ENCODE peak calls at places on chromosomes 13 and 19, in eight cellular contexts. One of them, this sample, is unnamed.

GRCh38 chr19:5585461-5586299 is 17.9 kb upstream of the TINCR start:
- DNase-seq in lower lobe of right lung: no peak
- DNase-seq in kidney epithelial cell: no peak
- DNase-seq in AG10803: no peak
- DNase-seq in pancreas: peak
- DNase-seq in suprapubic skin: no peak
- DNase-seq in fibroblast of pulmonary artery: no peak
- DNase-seq in PC-9: no peak
- DNase-seq in this sample: peak

GRCh38 chr19:2215281-2215751 is 20.8 kb downstream of the PLEKHJ1 start:
- DNase-seq in lower lobe of right lung: no peak
- DNase-seq in kidney epithelial cell: no peak
- DNase-seq in AG10803: no peak
- DNase-seq in pancreas: no peak
- DNase-seq in suprapubic skin: no peak
- DNase-seq in fibroblast of pulmonary artery: no peak
- DNase-seq in PC-9: no peak
- DNase-seq in this sample: peak

GRCh38 chr19:33447336-33448158 is 74.0 kb downstream of the CEBPG start:
- DNase-seq in lower lobe of right lung: peak
- DNase-seq in kidney epithelial cell: no peak
- DNase-seq in AG10803: no peak
- DNase-seq in pancreas: no peak
- DNase-seq in suprapubic skin: peak
- DNase-seq in fibroblast of pulmonary artery: no peak
- DNase-seq in PC-9: no peak
- DNase-seq in this sample: no peak

GRCh38 chr19:53389591-53390377 is 5.2 kb upstream of the ZNF765 start:
- DNase-seq in lower lobe of right lung: no peak
- DNase-seq in kidney epithelial cell: no peak
- DNase-seq in AG10803: no peak
- DNase-seq in pancreas: no peak
- DNase-seq in suprapubic skin: no peak
- DNase-seq in fibroblast of pulmonary artery: no peak
- DNase-seq in PC-9: no peak
- DNase-seq in this sample: no peak

GRCh38 chr19:36686365-36687213 is 823 bp upstream of the ZNF567 start:
- DNase-seq in lower lobe of right lung: peak
- DNase-seq in kidney epithelial cell: no peak
- DNase-seq in AG10803: no peak
- DNase-seq in pancreas: peak
- DNase-seq in suprapubic skin: no peak
- DNase-seq in fibroblast of pulmonary artery: peak
- DNase-seq in PC-9: no peak
- DNase-seq in this sample: peak

GRCh38 chr19:58001895-58002369 is 688 bp downstream of the ZNF606 start:
- DNase-seq in lower lobe of right lung: no peak
- DNase-seq in kidney epithelial cell: no peak
- DNase-seq in AG10803: peak
- DNase-seq in pancreas: no peak
- DNase-seq in suprapubic skin: no peak
- DNase-seq in fibroblast of pulmonary artery: peak
- DNase-seq in PC-9: no peak
- DNase-seq in this sample: peak

GRCh38 chr19:12838893-12839656 is 760 bp downstream of the MAST1 start:
- DNase-seq in lower lobe of right lung: no peak
- DNase-seq in kidney epithelial cell: no peak
- DNase-seq in AG10803: no peak
- DNase-seq in pancreas: no peak
- DNase-seq in suprapubic skin: no peak
- DNase-seq in fibroblast of pulmonary artery: no peak
- DNase-seq in PC-9: no peak
- DNase-seq in this sample: no peak

GRCh38 chr19:34436716-34437115 is 8.5 kb downstream of the UBA2 start:
- DNase-seq in lower lobe of right lung: no peak
- DNase-seq in kidney epithelial cell: no peak
- DNase-seq in AG10803: no peak
- DNase-seq in pancreas: no peak
- DNase-seq in suprapubic skin: no peak
- DNase-seq in fibroblast of pulmonary artery: peak
- DNase-seq in PC-9: no peak
- DNase-seq in this sample: peak

GRCh38 chr13:30802501-30802900 is 67.2 kb downstream of the ALOX5AP start:
- DNase-seq in lower lobe of right lung: no peak
- DNase-seq in kidney epithelial cell: no peak
- DNase-seq in AG10803: no peak
- DNase-seq in pancreas: no peak
- DNase-seq in suprapubic skin: no peak
- DNase-seq in fibroblast of pulmonary artery: no peak
- DNase-seq in PC-9: no peak
- DNase-seq in this sample: no peak

GRCh38 chr19:2952953-2953481 is 8.2 kb upstream of the ZNF77 start:
- DNase-seq in lower lobe of right lung: peak
- DNase-seq in kidney epithelial cell: peak
- DNase-seq in AG10803: peak
- DNase-seq in pancreas: peak
- DNase-seq in suprapubic skin: no peak
- DNase-seq in fibroblast of pulmonary artery: no peak
- DNase-seq in PC-9: peak
- DNase-seq in this sample: peak

GRCh38 chr13:84430441-84430840 is 548.2 kb upstream of the SLITRK1 start:
- DNase-seq in lower lobe of right lung: no peak
- DNase-seq in kidney epithelial cell: no peak
- DNase-seq in AG10803: no peak
- DNase-seq in pancreas: no peak
- DNase-seq in suprapubic skin: no peak
- DNase-seq in fibroblast of pulmonary artery: peak
- DNase-seq in PC-9: peak
- DNase-seq in this sample: peak

GRCh38 chr13:109346060-109346459 is 440.3 kb downstream of the IRS2 start:
- DNase-seq in lower lobe of right lung: no peak
- DNase-seq in kidney epithelial cell: no peak
- DNase-seq in AG10803: no peak
- DNase-seq in pancreas: no peak
- DNase-seq in suprapubic skin: no peak
- DNase-seq in fibroblast of pulmonary artery: no peak
- DNase-seq in PC-9: no peak
- DNase-seq in this sample: no peak

DNA sequence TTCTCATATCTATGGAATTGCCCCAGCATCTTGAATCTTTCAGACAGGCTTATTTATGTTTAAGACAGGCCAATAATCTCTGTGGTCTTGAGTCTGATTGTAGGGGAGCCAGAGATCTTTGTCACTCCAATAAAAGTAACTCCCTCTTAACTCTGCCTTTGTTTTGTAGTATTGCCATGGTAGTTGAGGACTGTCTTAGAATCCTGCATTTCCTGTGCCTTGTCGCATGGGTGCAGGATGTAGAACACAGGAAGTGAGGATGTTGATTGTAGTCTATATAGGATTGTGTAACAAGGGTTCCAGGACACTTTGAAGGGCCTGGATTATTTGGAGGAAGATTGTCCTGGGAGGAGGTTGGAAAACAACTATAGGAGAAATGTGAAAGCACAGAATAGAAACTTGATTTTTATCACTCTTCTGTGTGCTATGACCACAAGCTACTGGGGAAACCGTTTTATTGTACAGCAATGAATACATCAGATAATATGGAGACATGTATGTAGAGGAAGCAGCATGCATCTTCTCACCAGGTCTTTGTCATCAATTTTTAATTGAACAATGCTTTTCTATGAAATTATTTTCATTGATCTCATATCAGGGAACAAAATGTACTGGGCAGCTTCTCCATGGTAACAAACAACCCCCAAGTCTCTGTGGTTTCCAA is 411.7 kb downstream of the FGF9 start:
- DNase-seq in lower lobe of right lung: no peak
- DNase-seq in kidney epithelial cell: no peak
- DNase-seq in AG10803: no peak
- DNase-seq in pancreas: no peak
- DNase-seq in suprapubic skin: no peak
- DNase-seq in fibroblast of pulmonary artery: no peak
- DNase-seq in PC-9: no peak
- DNase-seq in this sample: no peak
- TF ChIP-seq CTCF in lower lobe of right lung: no peak
- TF ChIP-seq CTCF in kidney epithelial cell: no peak
- TF ChIP-seq CTCF in AG10803: no peak
- TF ChIP-seq CTCF in pancreas: no peak
- TF ChIP-seq CTCF in suprapubic skin: no peak
- TF ChIP-seq CTCF in fibroblast of pulmonary artery: no peak
- TF ChIP-seq CTCF in PC-9: no peak
- TF ChIP-seq CTCF in this sample: no peak

GRCh38 chr19:40612831-40613668 is 11.9 kb downstream of the LTBP4 start:
- DNase-seq in lower lobe of right lung: peak
- DNase-seq in kidney epithelial cell: no peak
- DNase-seq in AG10803: no peak
- DNase-seq in pancreas: peak
- DNase-seq in suprapubic skin: peak
- DNase-seq in fibroblast of pulmonary artery: peak
- DNase-seq in PC-9: peak
- DNase-seq in this sample: peak

GRCh38 chr19:40614595-40615411 is 13.6 kb downstream of the LTBP4 start:
- DNase-seq in lower lobe of right lung: peak
- DNase-seq in kidney epithelial cell: no peak
- DNase-seq in AG10803: peak
- DNase-seq in pancreas: no peak
- DNase-seq in suprapubic skin: peak
- DNase-seq in fibroblast of pulmonary artery: peak
- DNase-seq in PC-9: peak
- DNase-seq in this sample: peak

GRCh38 chr19:40616178-40616577 is 15.0 kb downstream of the LTBP4 start:
- DNase-seq in lower lobe of right lung: no peak
- DNase-seq in kidney epithelial cell: no peak
- DNase-seq in AG10803: no peak
- DNase-seq in pancreas: no peak
- DNase-seq in suprapubic skin: no peak
- DNase-seq in fibroblast of pulmonary artery: no peak
- DNase-seq in PC-9: no peak
- DNase-seq in this sample: no peak

GRCh38 chr19:40611900-40612698 is 10.9 kb downstream of the LTBP4 start:
- DNase-seq in lower lobe of right lung: no peak
- DNase-seq in kidney epithelial cell: no peak
- DNase-seq in AG10803: no peak
- DNase-seq in pancreas: no peak
- DNase-seq in suprapubic skin: no peak
- DNase-seq in fibroblast of pulmonary artery: no peak
- DNase-seq in PC-9: no peak
- DNase-seq in this sample: no peak

GRCh38 chr19:40613669-40614594 is 12.8 kb downstream of the LTBP4 start:
- DNase-seq in lower lobe of right lung: peak
- DNase-seq in kidney epithelial cell: no peak
- DNase-seq in AG10803: peak
- DNase-seq in pancreas: peak
- DNase-seq in suprapubic skin: peak
- DNase-seq in fibroblast of pulmonary artery: peak
- DNase-seq in PC-9: peak
- DNase-seq in this sample: peak
- H3K4me3 ChIP-seq in lower lobe of right lung: peak
- H3K4me3 ChIP-seq in kidney epithelial cell: peak
- H3K4me3 ChIP-seq in AG10803: peak
- H3K4me3 ChIP-seq in pancreas: no peak
- H3K4me3 ChIP-seq in suprapubic skin: peak
- H3K4me3 ChIP-seq in fibroblast of pulmonary artery: peak
- H3K4me3 ChIP-seq in PC-9: peak
- H3K4me3 ChIP-seq in this sample: peak

GRCh38 chr19:39540333-39540673 is 342 bp upstream of the EID2 start:
- DNase-seq in lower lobe of right lung: no peak
- DNase-seq in kidney epithelial cell: no peak
- DNase-seq in AG10803: no peak
- DNase-seq in pancreas: no peak
- DNase-seq in suprapubic skin: no peak
- DNase-seq in fibroblast of pulmonary artery: no peak
- DNase-seq in PC-9: no peak
- DNase-seq in this sample: no peak

GRCh38 chr19:39543477-39543857 is 3.5 kb upstream of the EID2 start:
- DNase-seq in lower lobe of right lung: no peak
- DNase-seq in kidney epithelial cell: no peak
- DNase-seq in AG10803: no peak
- DNase-seq in pancreas: no peak
- DNase-seq in suprapubic skin: no peak
- DNase-seq in fibroblast of pulmonary artery: no peak
- DNase-seq in PC-9: no peak
- DNase-seq in this sample: no peak

GRCh38 chr19:39542198-39542597 is 2.2 kb upstream of the EID2 start:
- DNase-seq in lower lobe of right lung: no peak
- DNase-seq in kidney epithelial cell: no peak
- DNase-seq in AG10803: no peak
- DNase-seq in pancreas: no peak
- DNase-seq in suprapubic skin: no peak
- DNase-seq in fibroblast of pulmonary artery: peak
- DNase-seq in PC-9: no peak
- DNase-seq in this sample: no peak

GRCh38 chr19:39539165-39539518 is 819 bp downstream of the EID2 start:
- DNase-seq in lower lobe of right lung: no peak
- DNase-seq in kidney epithelial cell: no peak
- DNase-seq in AG10803: peak
- DNase-seq in pancreas: no peak
- DNase-seq in suprapubic skin: no peak
- DNase-seq in fibroblast of pulmonary artery: peak
- DNase-seq in PC-9: no peak
- DNase-seq in this sample: no peak

DNA sequence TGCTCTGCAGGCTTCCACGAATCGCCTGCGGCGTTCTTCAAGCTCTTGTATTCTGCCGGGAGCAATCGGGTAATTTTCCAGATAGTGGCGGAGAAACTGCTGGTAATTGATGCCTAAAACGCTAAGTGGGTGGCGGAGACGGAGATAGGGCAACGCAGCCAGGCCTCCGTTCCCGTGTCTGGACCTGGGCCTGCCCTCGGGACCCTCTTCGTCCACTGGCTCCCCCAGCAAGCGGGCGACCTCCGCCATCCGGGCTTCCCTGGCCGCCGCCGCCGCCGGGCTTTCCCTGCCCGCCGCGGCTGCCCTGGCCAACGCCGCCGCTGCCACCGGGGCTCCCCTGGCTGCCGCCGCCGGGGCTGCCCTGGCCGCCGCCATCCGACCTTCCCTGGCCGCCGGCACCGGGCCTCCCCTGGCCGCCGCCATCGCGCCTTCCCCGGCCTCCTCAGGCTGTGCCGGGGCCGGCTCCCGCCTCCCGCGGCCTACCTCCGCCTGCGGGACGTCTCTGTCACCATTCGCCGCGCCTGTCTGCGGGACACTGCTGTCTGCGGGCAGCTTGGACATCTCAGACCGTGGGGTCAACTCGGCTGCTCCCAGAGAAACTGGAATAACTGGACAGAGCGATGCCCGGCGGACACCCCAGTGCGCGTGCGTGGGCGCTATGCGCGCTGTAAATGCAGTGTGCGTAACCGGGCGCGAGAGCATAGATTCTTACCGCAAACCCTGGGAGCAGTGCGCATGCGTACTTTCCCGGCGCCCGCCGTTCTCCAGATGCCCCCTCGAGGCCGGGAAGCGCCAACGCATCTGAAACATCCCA is at the start of gene EID2:
- DNase-seq in lower lobe of right lung: peak
- DNase-seq in kidney epithelial cell: peak
- DNase-seq in AG10803: peak
- DNase-seq in pancreas: peak
- DNase-seq in suprapubic skin: peak
- DNase-seq in fibroblast of pulmonary artery: peak
- DNase-seq in PC-9: peak
- DNase-seq in this sample: peak
- TF ChIP-seq CTCF in lower lobe of right lung: peak
- TF ChIP-seq CTCF in kidney epithelial cell: peak
- TF ChIP-seq CTCF in AG10803: peak
- TF ChIP-seq CTCF in pancreas: peak
- TF ChIP-seq CTCF in suprapubic skin: peak
- TF ChIP-seq CTCF in fibroblast of pulmonary artery: peak
- TF ChIP-seq CTCF in PC-9: peak
- TF ChIP-seq CTCF in this sample: peak

GRCh38 chr19:10870501-10870954 is 825 bp upstream of the CARM1 start:
- DNase-seq in lower lobe of right lung: no peak
- DNase-seq in kidney epithelial cell: no peak
- DNase-seq in AG10803: no peak
- DNase-seq in pancreas: no peak
- DNase-seq in suprapubic skin: no peak
- DNase-seq in fibroblast of pulmonary artery: no peak
- DNase-seq in PC-9: no peak
- DNase-seq in this sample: no peak
- H3K4me3 ChIP-seq in lower lobe of right lung: peak
- H3K4me3 ChIP-seq in kidney epithelial cell: peak
- H3K4me3 ChIP-seq in AG10803: peak
- H3K4me3 ChIP-seq in pancreas: no peak
- H3K4me3 ChIP-seq in suprapubic skin: peak
- H3K4me3 ChIP-seq in fibroblast of pulmonary artery: peak
- H3K4me3 ChIP-seq in PC-9: peak
- H3K4me3 ChIP-seq in this sample: peak